ENCODE peak calls at places on chromosomes 5 and 9, in five cellular contexts. S is transverse colon, B is uterus, R is HCT116, J is esophagus squamous epithelium. K is an unnamed sample.

GRCh38 chr9:126338945-126339344 is 12.3 kb downstream of the MVB12B start:
- DNase-seq in S (no peak), B (no peak), R (no peak), J (no peak), K (no peak)

GRCh38 chr9:130940023-130940549 is 1.0 kb upstream of the FIBCD1 start:
- DNase-seq in S (no peak), B (no peak), R (no peak), J (no peak), K (no peak)

GRCh38 chr9:24616858-24617257 is 71.2 kb upstream of the IZUMO3 start:
- DNase-seq in S (no peak), B (no peak), R (no peak), J (no peak), K (no peak)

GRCh38 chr5:135705230-135705631 is 126.4 kb upstream of the CXCL14 start:
- DNase-seq in S (no peak), B (no peak), R (no peak), J (no peak), K (no peak)

GRCh38 chr5:138922494-138922893 is 47.4 kb upstream of the LRRTM2 start:
- DNase-seq in S (no peak), B (no peak), R (no peak), J (no peak), K (no peak)

GRCh38 chr5:122756263-122756911 is 18.5 kb upstream of the SNX2 start:
- DNase-seq in S (no peak), B (no peak), R (no peak), J (no peak), K (no peak)

GRCh38 chr5:119290161-119290569 is 65.7 kb upstream of the TNFAIP8 start:
- DNase-seq in S (no peak), B (no peak), R (no peak), J (no peak), K (no peak)

GRCh38 chr5:122845253-122846050 is at the start of gene SNX24:
- DNase-seq in S (peak), B (peak), R (peak), J (peak), K (peak)

GRCh38 chr5:172870261-172870806 is 36.3 kb downstream of the ERGIC1 start:
- DNase-seq in S (no peak), B (peak), R (no peak), J (no peak), K (peak)

GRCh38 chr9:125405938-125406811 is 144.5 kb downstream of the GAPVD1 start:
- DNase-seq in S (no peak), B (no peak), R (no peak), J (no peak), K (no peak)

DNA sequence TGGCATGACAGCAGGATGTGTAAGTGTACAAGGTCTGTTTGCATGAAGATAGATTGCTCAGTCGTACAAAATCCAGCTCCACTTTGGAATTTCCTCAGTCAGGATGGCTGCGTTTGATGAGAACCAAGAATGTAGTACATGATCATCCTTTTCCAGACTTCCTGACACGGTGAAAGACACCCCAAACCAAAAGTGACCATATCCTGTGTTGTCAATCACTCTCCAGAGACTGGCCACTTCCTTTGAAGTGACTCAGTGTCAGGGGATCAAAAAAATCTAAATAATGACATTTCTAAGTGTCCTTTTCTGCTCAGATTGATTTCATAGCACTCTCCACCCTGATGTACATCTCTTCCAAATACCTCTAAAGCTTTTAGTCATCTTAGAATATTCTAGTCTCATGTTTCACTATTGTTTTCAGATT is 213.4 kb downstream of the PLK2 start:
- DNase-seq in S (no peak), B (no peak), R (no peak), J (no peak), K (no peak)
- H3K27ac ChIP-seq in S (no peak), B (no peak), R (no peak), J (no peak), K (no peak)

DNA sequence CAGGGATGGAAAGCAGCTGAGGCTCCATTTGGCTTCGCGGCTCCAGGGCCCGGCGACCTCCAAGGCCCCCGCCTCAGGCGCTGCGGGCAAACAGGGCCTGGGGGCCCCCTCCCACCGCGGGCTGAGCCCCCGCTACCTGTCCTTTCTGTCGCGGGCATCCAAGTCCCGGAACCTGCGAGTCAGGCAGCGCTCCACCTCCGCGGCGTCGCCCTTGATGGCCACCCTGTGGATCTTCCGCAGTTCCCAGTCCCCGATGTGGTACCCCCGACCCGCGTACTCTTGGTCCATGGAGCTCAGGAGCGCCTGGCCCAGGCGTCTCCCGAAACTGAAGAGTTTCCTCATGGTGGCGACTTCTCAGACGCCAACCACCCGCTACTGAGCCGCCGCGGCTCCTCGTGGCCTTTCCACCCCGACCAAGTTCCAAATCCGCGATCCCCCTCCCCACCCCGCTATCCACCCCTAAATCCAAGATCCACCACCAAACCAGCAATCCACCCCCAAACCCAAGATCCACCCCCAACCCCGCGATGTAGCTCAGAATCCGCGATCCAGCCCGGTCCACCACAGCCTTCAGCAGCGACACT is 86.5 kb upstream of the CCDC180 start:
- DNase-seq in S (no peak), B (no peak), R (no peak), J (no peak), K (no peak)
- H3K4me3 ChIP-seq in S (no peak), B (no peak), R (no peak), J (peak), K (peak)

GRCh38 chr5:154755361-154756202 is at the start of gene LARP1:
- DNase-seq in S (peak), B (no peak), R (no peak), J (peak), K (no peak)

GRCh38 chr5:154757647-154758406 is 2.6 kb downstream of the LARP1 start:
- DNase-seq in S (peak), B (no peak), R (no peak), J (no peak), K (no peak)

GRCh38 chr5:154758501-154758900 is 3.3 kb downstream of the LARP1 start:
- DNase-seq in S (no peak), B (no peak), R (no peak), J (no peak), K (no peak)

GRCh38 chr5:154756203-154756870 is 1.2 kb downstream of the LARP1 start:
- DNase-seq in S (peak), B (peak), R (no peak), J (no peak), K (no peak)

DNA sequence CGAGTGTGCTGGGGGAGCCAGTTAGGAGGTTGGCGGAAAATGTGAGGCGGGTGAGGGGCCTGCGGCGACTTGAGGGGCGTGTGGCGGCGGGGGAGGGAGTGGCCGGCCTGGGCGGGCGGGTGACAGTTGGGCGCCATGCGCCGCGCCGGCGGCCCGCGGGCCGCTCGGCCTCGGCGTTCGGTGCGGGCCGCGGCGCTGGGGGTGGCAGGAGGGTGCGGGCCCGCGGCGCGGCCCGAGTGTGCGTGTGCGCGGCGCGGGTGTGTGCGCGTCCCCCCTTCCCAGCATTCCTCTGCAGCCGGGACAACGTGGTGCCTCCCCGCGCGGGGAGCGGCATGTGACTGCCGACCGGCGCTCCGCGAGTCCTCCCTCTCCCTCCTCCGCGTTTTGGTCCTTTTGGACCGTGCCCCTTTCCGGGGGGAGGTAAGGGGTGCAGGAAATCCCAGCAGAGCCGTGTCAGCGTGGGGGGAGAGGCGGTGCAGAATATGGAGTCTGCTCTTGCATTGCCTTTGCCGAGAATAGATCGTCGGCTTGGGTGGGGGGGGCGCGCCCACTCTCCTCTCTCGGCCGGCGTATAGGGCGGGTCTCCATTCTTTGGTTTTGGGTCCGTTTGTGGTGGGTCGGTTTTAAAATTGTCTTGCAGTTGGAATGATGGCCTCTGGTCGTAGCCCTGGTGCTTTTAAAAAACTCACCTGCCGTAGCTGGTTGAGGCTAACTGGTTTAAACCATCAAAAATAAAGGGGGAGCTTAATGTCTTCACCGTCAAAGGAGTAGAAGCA is 1.9 kb downstream of the LARP1 start:
- DNase-seq in S (peak), B (peak), R (no peak), J (no peak), K (no peak)
- TF ChIP-seq POLR2A in S (no peak), B (peak), R (peak), J (no peak), K (no peak)

GRCh38 chr5:160036884-160037283 is 27.9 kb downstream of the TTC1 start:
- DNase-seq in S (no peak), B (no peak), R (no peak), J (no peak), K (no peak)

GRCh38 chr5:160039810-160040470 is 31.0 kb downstream of the TTC1 start:
- DNase-seq in S (no peak), B (no peak), R (no peak), J (no peak), K (no peak)

GRCh38 chr5:160036243-160036642 is 27.3 kb downstream of the TTC1 start:
- DNase-seq in S (no peak), B (no peak), R (no peak), J (no peak), K (no peak)

GRCh38 chr5:160042674-160043073 is 33.7 kb downstream of the TTC1 start:
- DNase-seq in S (no peak), B (no peak), R (no peak), J (no peak), K (no peak)

DNA sequence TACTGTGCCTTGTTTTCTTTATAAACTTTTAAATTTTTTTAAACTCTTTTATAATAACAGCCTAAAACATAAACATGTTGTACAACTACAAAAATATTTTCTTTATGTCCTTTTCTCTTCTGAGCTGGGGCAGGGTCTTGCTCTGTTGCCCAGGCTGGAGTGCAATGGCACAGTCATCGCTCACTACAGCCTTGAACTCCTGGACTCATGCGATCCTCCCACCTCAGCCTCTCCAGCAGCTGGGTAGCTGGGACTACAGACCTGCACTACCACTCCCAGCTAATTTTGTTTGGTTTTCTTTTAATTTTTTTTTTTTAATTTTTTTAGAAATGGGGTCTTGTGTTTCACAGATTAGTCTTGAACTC is 31.5 kb downstream of the TTC1 start:
- DNase-seq in S (no peak), B (no peak), R (no peak), J (no peak), K (no peak)
- H3K27ac ChIP-seq in S (peak), B (no peak), R (no peak), J (no peak), K (no peak)

GRCh38 chr5:88879724-88880123 is 3.3 kb downstream of the MEF2C start:
- DNase-seq in S (no peak), B (no peak), R (no peak), J (no peak), K (no peak)
- H3K4me3 ChIP-seq in S (no peak), B (peak), R (no peak), J (peak), K (peak)

GRCh38 chr9:37408933-37409710 is 13.4 kb upstream of the GRHPR start:
- DNase-seq in S (peak), B (no peak), R (no peak), J (peak), K (no peak)
- TF ChIP-seq POLR2A in S (no peak), B (no peak), R (no peak), J (no peak), K (no peak)

GRCh38 chr9:112486221-112487007 is at the start of gene KIAA1958:
- DNase-seq in S (peak), B (peak), R (peak), J (peak), K (peak)
- H3K27ac ChIP-seq in S (peak), B (peak), R (peak), J (peak), K (peak)

GRCh38 chr5:4630031-4630430 is 510.1 kb upstream of the ADAMTS16 start:
- DNase-seq in S (no peak), B (no peak), R (no peak), J (no peak), K (no peak)

GRCh38 chr5:4625206-4625896 is 514.8 kb upstream of the ADAMTS16 start:
- DNase-seq in S (no peak), B (no peak), R (no peak), J (no peak), K (no peak)

GRCh38 chr5:4627887-4628286 is 512.2 kb upstream of the ADAMTS16 start:
- DNase-seq in S (no peak), B (no peak), R (no peak), J (no peak), K (no peak)

GRCh38 chr5:4628645-4629385 is 511.3 kb upstream of the ADAMTS16 start:
- DNase-seq in S (no peak), B (no peak), R (no peak), J (no peak), K (no peak)
- H3K4me3 ChIP-seq in S (no peak), B (no peak), R (no peak), J (no peak), K (no peak)

GRCh38 chr9:71627537-71627936 is 140.8 kb downstream of the CEMIP2 start:
- DNase-seq in S (no peak), B (no peak), R (no peak), J (no peak), K (no peak)
- TF ChIP-seq POLR2A in S (no peak), B (no peak), R (no peak), J (no peak), K (no peak)